ENCODE peak calls at places on chromosome 11, in nine cellular contexts. M is SK-N-SH; F is H9; V is dermis blood vessel endothelial cell; C is BJ; K is A549; S is left ventricle myocardium inferior; I is Caco-2; H is CD8-positive, alpha-beta memory T cell. T is an unnamed sample.

GRCh38 chr11:13964771-13965074 is 2.2 kb downstream of the SPON1 start:
- DNase-seq in I (no peak), S (no peak), K (no peak), V (no peak), F (no peak), C (no peak), M (no peak), H (no peak), T (no peak)

GRCh38 chr11:108754901-108755625 is 90.2 kb downstream of the DDX10 start:
- DNase-seq in F (no peak), K (no peak), C (peak; percentile 14), H (no peak), M (no peak), I (no peak), S (no peak), V (peak; percentile 34), T (no peak)

GRCh38 chr11:12397953-12398352 is 20.6 kb downstream of the PARVA start:
- DNase-seq in C (peak; percentile 95), M (no peak), S (peak; percentile 65), V (peak; percentile 38), F (no peak), H (no peak), K (no peak), I (no peak), T (no peak)

GRCh38 chr11:18698341-18699268 is at the start of gene TMEM86A:
- DNase-seq in H (peak; percentile 93), V (peak; percentile 87), C (no peak), S (peak; percentile 96), I (peak; percentile 88), K (peak; percentile 90), F (peak; percentile 94), M (peak; percentile 99), T (no peak)

GRCh38 chr11:69460540-69461257 is 20.8 kb upstream of the LINC01488 start:
- DNase-seq in H (no peak), C (peak; percentile 68), I (no peak), K (no peak), S (no peak), F (no peak), M (no peak), V (peak; percentile 40), T (no peak)

GRCh38 chr11:64401775-64402174 is 42.8 kb downstream of the RPS6KA4 start:
- DNase-seq in M (no peak), F (no peak), S (no peak), I (no peak), H (no peak), C (no peak), K (no peak), V (no peak), T (no peak)

GRCh38 chr11:70860855-70861254 is 391.5 kb downstream of the SHANK2 start:
- DNase-seq in V (no peak), K (no peak), I (no peak), M (no peak), F (no peak), C (no peak), S (no peak), H (no peak), T (no peak)

GRCh38 chr11:8038393-8038792 is 42.6 kb upstream of the TUB start:
- DNase-seq in H (no peak), K (no peak), F (no peak), S (no peak), C (no peak), I (no peak), M (no peak), V (no peak), T (no peak)

GRCh38 chr11:108115495-108116140 is 5.7 kb upstream of the ACAT1 start:
- DNase-seq in V (peak; percentile 94), M (no peak), S (peak; percentile 86), H (no peak), F (peak; percentile 36), C (peak; percentile 47), K (peak; percentile 24), I (no peak), T (peak; percentile 94)

GRCh38 chr11:29962243-29962642 is 54.6 kb downstream of the KCNA4 start:
- DNase-seq in V (no peak), F (peak; percentile 72), S (no peak), I (peak; percentile 46), C (no peak), M (no peak), K (no peak), H (no peak), T (no peak)

GRCh38 chr11:69498614-69499175 is 17.2 kb downstream of the LINC01488 start:
- DNase-seq in H (peak; percentile 25), M (no peak), I (no peak), S (no peak), F (no peak), K (no peak), C (no peak), V (no peak), T (no peak)

GRCh38 chr11:19800162-19800561 is 87.5 kb downstream of the NAV2 start:
- DNase-seq in K (no peak), M (no peak), C (no peak), H (no peak), S (no peak), I (no peak), F (no peak), V (peak; percentile 61), T (no peak)

GRCh38 chr11:133078591-133079179 is 453.6 kb downstream of the OPCML start:
- DNase-seq in K (peak; percentile 10), I (peak; percentile 60), F (peak; percentile 77), M (peak; percentile 70), V (peak; percentile 69), C (no peak), H (no peak), S (no peak), T (peak; percentile 9)

GRCh38 chr11:45453721-45454120 is 167.6 kb upstream of the SYT13 start:
- DNase-seq in S (no peak), K (no peak), V (no peak), C (no peak), I (no peak), H (no peak), M (no peak), F (no peak), T (no peak)

GRCh38 chr11:33801821-33802413 is 27.6 kb upstream of the FBXO3 start:
- DNase-seq in S (no peak), V (no peak), F (no peak), M (peak; percentile 42), C (no peak), I (no peak), K (no peak), H (no peak), T (no peak)

T was measured in epithelial cell of proximal tubule.